ENCODE peak calls at places on chromosomes 2 and 18, in eight cellular contexts. P is sigmoid colon; I is GM06990; H is NCI-H1105 treated with DMSO at 0.1 percent for 48 hours; O is CD8-positive, alpha-beta T cell; V is left cardiac atrium; M is ELF-1; C is B cell. U is an unnamed sample.

GRCh38 chr18:79480171-79480981 is 84.6 kb downstream of the NFATC1 start:
- DNase-seq in V (peak), M (no peak), P (peak), H (no peak), O (no peak), C (peak), I (no peak), U (no peak)

GRCh38 chr2:10792660-10793400 is 19.8 kb downstream of the PDIA6 start:
- DNase-seq in O (no peak), C (no peak), V (no peak), P (no peak), M (peak), I (no peak), H (no peak), U (no peak)

GRCh38 chr2:157572725-157573124 is 55.9 kb downstream of the ACVR1C start:
- DNase-seq in C (peak), M (peak), H (no peak), V (no peak), O (no peak), P (no peak), I (no peak), U (no peak)

GRCh38 chr2:113858764-113859163 is 31.1 kb upstream of the ACTR3 start:
- DNase-seq in O (no peak), M (no peak), V (no peak), I (no peak), P (no peak), C (no peak), H (no peak), U (no peak)

GRCh38 chr18:50806208-50806616 is 13.6 kb downstream of the MRO start:
- DNase-seq in V (peak), O (no peak), P (no peak), H (no peak), I (no peak), M (peak), C (peak), U (peak)

GRCh38 chr18:22343613-22344012 is 74.1 kb downstream of the CTAGE1 start:
- DNase-seq in O (no peak), H (no peak), I (no peak), C (no peak), P (no peak), V (no peak), M (no peak), U (no peak)

GRCh38 chr2:172086349-172087190 is 1.3 kb downstream of the DLX1 start:
- DNase-seq in C (peak), P (no peak), O (no peak), V (no peak), I (no peak), M (peak), H (no peak), U (no peak)

GRCh38 chr2:220064282-220065042 is 437.0 kb downstream of the SLC4A3 start:
- DNase-seq in H (no peak), V (no peak), O (no peak), P (no peak), C (no peak), I (no peak), M (no peak), U (no peak)

GRCh38 chr18:32530947-32531651 is 60.4 kb upstream of the GAREM1 start:
- DNase-seq in P (no peak), I (peak), M (no peak), H (peak), C (no peak), V (no peak), O (no peak), U (no peak)

GRCh38 chr2:197369946-197370325 is 59.4 kb upstream of the ANKRD44 start:
- DNase-seq in P (no peak), I (no peak), C (no peak), M (no peak), O (no peak), V (no peak), H (no peak), U (no peak)

GRCh38 chr2:42920446-42921161 is 128.2 kb upstream of the HAAO start:
- DNase-seq in V (peak), C (no peak), M (no peak), P (peak), I (no peak), H (no peak), O (no peak), U (no peak)

GRCh38 chr2:136665741-136666140 is 99.6 kb upstream of the THSD7B start:
- DNase-seq in O (no peak), H (no peak), C (no peak), I (no peak), M (no peak), P (no peak), V (no peak), U (no peak)

GRCh38 chr18:45448871-45449270 is 166.4 kb upstream of the SLC14A2 start:
- DNase-seq in P (no peak), I (no peak), H (no peak), O (no peak), V (no peak), C (no peak), M (no peak), U (no peak)

GRCh38 chr2:241074065-241074818 is 27.8 kb downstream of the MTERF4 start:
- DNase-seq in I (no peak), V (no peak), P (peak), C (no peak), H (no peak), M (no peak), O (no peak), U (no peak)

GRCh38 chr2:31812051-31812798 is 198.6 kb downstream of the MEMO1 start:
- DNase-seq in P (no peak), H (no peak), M (no peak), C (peak), O (no peak), V (no peak), I (peak), U (no peak)

GRCh38 chr2:172921538-172922236 is 154.0 kb upstream of the MAP3K20 start:
- DNase-seq in C (no peak), H (no peak), P (no peak), M (no peak), V (no peak), O (no peak), I (no peak), U (no peak)

GRCh38 chr2:108364676-108365297 is 13.0 kb upstream of the SULT1C4 start:
- DNase-seq in V (no peak), P (no peak), O (no peak), M (no peak), H (no peak), C (no peak), I (no peak), U (no peak)

GRCh38 chr2:62175728-62176127 is 20.2 kb upstream of the B3GNT2 start:
- DNase-seq in V (peak), O (no peak), P (no peak), C (no peak), M (no peak), I (no peak), H (no peak), U (no peak)

GRCh38 chr2:48530033-48530804 is at the start of gene STON1:
- DNase-seq in V (peak), I (peak), H (no peak), P (peak), O (no peak), C (peak), M (peak), U (peak)

GRCh38 chr2:222105046-222105445 is 193.8 kb downstream of the PAX3 start:
- DNase-seq in V (no peak), O (no peak), M (no peak), I (no peak), H (no peak), P (no peak), C (no peak), U (no peak)

GRCh38 chr2:211745295-211746097 is 793.1 kb downstream of the ERBB4 start:
- DNase-seq in C (peak), H (peak), O (no peak), P (no peak), M (peak), I (peak), V (peak), U (no peak)

GRCh38 chr2:32538735-32539134 is 89.1 kb upstream of the TTC27 start:
- DNase-seq in I (no peak), O (no peak), M (no peak), H (no peak), P (no peak), V (no peak), C (no peak), U (no peak)

GRCh38 chr2:216877085-216877484 is 17.2 kb upstream of the TNP1 start:
- DNase-seq in H (no peak), V (no peak), C (no peak), I (no peak), P (no peak), M (no peak), O (no peak), U (no peak)

GRCh38 chr2:38523728-38524437 is 78.8 kb downstream of the HNRNPLL start:
- DNase-seq in M (no peak), V (no peak), O (no peak), P (no peak), C (no peak), I (no peak), H (no peak), U (no peak)

GRCh38 chr2:180010701-180011100 is 3.6 kb upstream of the CWC22 start:
- DNase-seq in C (no peak), H (no peak), M (no peak), O (no peak), V (no peak), P (no peak), I (no peak), U (no peak)

GRCh38 chr2:121748202-121748601 is 7.2 kb upstream of the TSN start:
- DNase-seq in I (no peak), V (no peak), P (no peak), C (no peak), H (no peak), M (peak), O (no peak), U (no peak)

GRCh38 chr2:42971381-42971780 is 179.0 kb upstream of the HAAO start:
- DNase-seq in H (no peak), O (no peak), V (no peak), I (no peak), M (no peak), C (no peak), P (peak), U (no peak)

GRCh38 chr2:99602475-99602874 is 112.7 kb upstream of the REV1 start:
- DNase-seq in M (no peak), V (no peak), H (no peak), P (no peak), C (no peak), I (no peak), O (no peak), U (no peak)

U was measured in heart right ventricle.